ENCODE peak calls at places on chromosomes 16 and 17, in four cellular contexts. D is stimulated activated CD8-positive, alpha-beta memory T cell treated with anti-CD3 and anti-CD28 coated beads, Interleukin-7, amount 100 ng/mL, for 1 hour; J is cardiac muscle cell; Q is neural crest cell. G is an unnamed sample.

GRCh38 chr17:78176548-78177025 is 8.2 kb downstream of the SYNGR2 start:
- DNase-seq in Q (peak), J (peak), D (peak), G (peak)

GRCh38 chr16:25109643-25110042 is 1.9 kb upstream of the LCMT1 start:
- DNase-seq in Q (no peak), D (no peak), J (no peak), G (no peak)

GRCh38 chr17:67671492-67671891 is 46.2 kb upstream of the NOL11 start:
- DNase-seq in Q (no peak), J (no peak), D (no peak), G (no peak)

GRCh38 chr16:19860146-19861030 is 24.3 kb downstream of the GPRC5B start:
- DNase-seq in J (no peak), D (no peak), Q (no peak), G (no peak)

GRCh38 chr17:42682400-42683384 is at the start of gene CNTNAP1:
- DNase-seq in Q (peak), D (no peak), J (peak), G (peak)

GRCh38 chr16:15988268-15989013 is 39.0 kb downstream of the ABCC1 start:
- DNase-seq in J (peak), D (no peak), Q (no peak), G (peak)

GRCh38 chr16:71353736-71354135 is 4.8 kb upstream of the CALB2 start:
- DNase-seq in Q (no peak), J (no peak), D (no peak), G (no peak)

GRCh38 chr16:21953541-21953902 is 361 bp downstream of the UQCRC2 start:
- DNase-seq in D (no peak), J (no peak), Q (no peak), G (no peak)

GRCh38 chr16:354971-355441 is 2.5 kb upstream of the AXIN1 start:
- DNase-seq in Q (no peak), J (no peak), D (peak), G (no peak)

GRCh38 chr16:85422374-85423185 is 190.5 kb upstream of the GSE1 start:
- DNase-seq in D (no peak), J (peak), Q (peak), G (no peak)

GRCh38 chr17:63701477-63702222 is 1.7 kb upstream of the LIMD2 start:
- DNase-seq in D (peak), Q (no peak), J (no peak), G (no peak)

GRCh38 chr16:77416939-77417480 is 17.8 kb downstream of the ADAMTS18 start:
- DNase-seq in J (no peak), D (no peak), Q (no peak), G (no peak)

GRCh38 chr17:51541215-51541614 is 280.9 kb downstream of the UTP18 start:
- DNase-seq in J (no peak), Q (no peak), D (no peak), G (no peak)

GRCh38 chr17:34645636-34646035 is 66.3 kb downstream of the TMEM132E start:
- DNase-seq in D (no peak), Q (no peak), J (peak), G (peak)

GRCh38 chr16:22191966-22192260 is 14.2 kb upstream of the EEF2K start:
- DNase-seq in D (no peak), J (peak), Q (no peak), G (peak)

GRCh38 chr16:68400083-68400923 is 48.0 kb downstream of the SMPD3 start:
- DNase-seq in J (no peak), Q (no peak), D (no peak), G (no peak)

GRCh38 chr17:67469208-67469980 is 92.3 kb downstream of the PITPNC1 start:
- DNase-seq in J (peak), D (no peak), Q (peak), G (peak)

GRCh38 chr16:81018496-81018895 is 11.5 kb downstream of the CENPN start:
- DNase-seq in D (no peak), Q (no peak), J (no peak), G (no peak)

GRCh38 chr16:13414154-13414553 is 505.8 kb upstream of the ERCC4 start:
- DNase-seq in D (no peak), Q (no peak), J (no peak), G (no peak)

GRCh38 chr16:85570735-85571562 is 42.2 kb upstream of the GSE1 start:
- DNase-seq in J (no peak), D (no peak), Q (no peak), G (no peak)

GRCh38 chr17:21029032-21029431 is 13.8 kb downstream of the USP22 start:
- DNase-seq in J (no peak), D (no peak), Q (no peak), G (no peak)

GRCh38 chr16:89400740-89401139 is 89.6 kb downstream of the ANKRD11 start:
- DNase-seq in D (no peak), J (no peak), Q (no peak), G (no peak)

GRCh38 chr16:10889880-10890279 is 12.9 kb downstream of the CIITA start:
- DNase-seq in Q (no peak), J (no peak), D (no peak), G (no peak)

GRCh38 chr17:42969006-42969581 is 4.8 kb upstream of the AARSD1 start:
- DNase-seq in J (no peak), D (no peak), Q (no peak), G (no peak)

GRCh38 chr17:64460955-64461354 is 12.0 kb downstream of the MILR1 start:
- DNase-seq in J (no peak), D (no peak), Q (no peak), G (no peak)

GRCh38 chr16:27641260-27641659 is 91.3 kb downstream of the KATNIP start:
- DNase-seq in Q (no peak), J (no peak), D (no peak), G (no peak)

G was measured in NCI-H2227 treated with DMSO at 0.1 percent for 48 hours.